ENCODE peak calls at places on chromosome 21, in seven cellular contexts. P is H9, T is mesenchymal stem cell, H is mesendoderm, S is IMR-90, V is H1, J is trophoblast cell. C is an unnamed sample.

GRCh38 chr21:16046625-16047340 is 317.0 kb downstream of the USP25 start:
- DNase-seq in T (peak; percentile 1), P (no peak), S (peak; percentile 47), H (no peak), J (no peak), V (no peak), C (no peak)

GRCh38 chr21:43834146-43834905 is 30.7 kb upstream of the AGPAT3 start:
- DNase-seq in V (no peak), T (no peak), H (no peak), S (no peak), J (no peak), P (no peak), C (no peak)

GRCh38 chr21:24509131-24509530 is 1098.2 kb downstream of the MRPL39 start:
- DNase-seq in S (no peak), P (no peak), H (no peak), T (no peak), V (no peak), J (no peak), C (no peak)

GRCh38 chr21:25742900-25743299 is 8.1 kb downstream of the GABPA start:
- DNase-seq in J (no peak), P (no peak), H (no peak), S (no peak), V (no peak), T (no peak), C (no peak)

GRCh38 chr21:38930838-38931237 is 125.1 kb downstream of the ETS2 start:
- DNase-seq in T (peak; percentile 97), J (peak; percentile 76), P (no peak), H (no peak), V (no peak), S (peak; percentile 74), C (no peak)

GRCh38 chr21:45301521-45302081 is 13.9 kb upstream of the POFUT2 start:
- DNase-seq in H (no peak), J (no peak), T (no peak), P (no peak), S (no peak), V (no peak), C (no peak)

GRCh38 chr21:43340491-43341348 is 86.2 kb downstream of the SIK1 start:
- DNase-seq in T (peak; percentile 91), P (no peak), S (peak; percentile 95), H (peak; percentile 78), J (no peak), V (no peak), C (no peak)

GRCh38 chr21:26739189-26739588 is 106.0 kb downstream of the ADAMTS1 start:
- DNase-seq in J (peak; percentile 38), V (no peak), S (peak; percentile 31), P (no peak), H (peak; percentile 74), T (peak; percentile 57), C (no peak)

GRCh38 chr21:26842976-26843911 is 2.0 kb downstream of the ADAMTS1 start:
- DNase-seq in T (peak; percentile 96), H (peak; percentile 92), J (peak; percentile 79), P (peak; percentile 86), V (no peak), S (peak; percentile 96), C (peak; percentile 68)

GRCh38 chr21:43775795-43776430 is at the start of gene CSTB:
- DNase-seq in V (no peak), S (peak; percentile 38), J (peak; percentile 56), P (peak; percentile 88), T (peak; percentile 71), H (peak; percentile 82), C (no peak)

GRCh38 chr21:26159869-26160268 is 10.7 kb downstream of the APP start:
- DNase-seq in J (no peak), V (no peak), T (no peak), H (no peak), S (peak; percentile 27), P (no peak), C (no peak)

GRCh38 chr21:44984428-44984791 is 44.6 kb downstream of the SLX9 start:
- DNase-seq in J (peak; percentile 22), V (no peak), H (no peak), P (no peak), T (no peak), S (no peak), C (no peak)

GRCh38 chr21:44836666-44837471 is 19.0 kb upstream of the SUMO3 start:
- DNase-seq in P (no peak), T (peak; percentile 67), J (peak; percentile 16), S (no peak), H (peak; percentile 40), V (no peak), C (no peak)

GRCh38 chr21:27248791-27249190 is 281.9 kb upstream of the ADAMTS5 start:
- DNase-seq in H (no peak), T (peak; percentile 54), P (no peak), S (peak; percentile 60), V (no peak), J (no peak), C (no peak)

GRCh38 chr21:31318971-31319370 is 25.1 kb downstream of the TIAM1 start:
- DNase-seq in S (peak; percentile 30), T (no peak), V (no peak), H (no peak), J (no peak), P (no peak), C (no peak)

GRCh38 chr21:27359141-27359540 is 392.3 kb upstream of the ADAMTS5 start:
- DNase-seq in S (peak; percentile 42), H (no peak), P (no peak), T (peak; percentile 60), J (no peak), V (no peak), C (no peak)

GRCh38 chr21:32348604-32349332 is 44.0 kb downstream of the URB1 start:
- DNase-seq in J (no peak), H (no peak), S (no peak), T (no peak), P (peak; percentile 14), V (no peak), C (no peak)

GRCh38 chr21:32411366-32412161 is 942 bp upstream of the EVA1C start:
- DNase-seq in P (peak; percentile 39), J (no peak), T (peak; percentile 15), V (no peak), H (no peak), S (peak; percentile 38), C (no peak)

GRCh38 chr21:32314806-32315205 is 16.2 kb downstream of the MRAP start:
- DNase-seq in P (no peak), V (no peak), T (no peak), S (no peak), J (no peak), H (no peak), C (no peak)

GRCh38 chr21:38807987-38808386 is 2.3 kb downstream of the ETS2 start:
- DNase-seq in V (no peak), H (no peak), P (no peak), J (no peak), S (peak; percentile 51), T (peak; percentile 54), C (no peak)

GRCh38 chr21:45541221-45542039 is 810 bp downstream of the SLC19A1 start:
- DNase-seq in T (peak; percentile 45), V (no peak), H (no peak), J (no peak), P (peak; percentile 37), S (peak; percentile 33), C (no peak)

GRCh38 chr21:34073749-34074282 is 438 bp downstream of the MRPS6 start:
- DNase-seq in H (no peak), P (no peak), S (no peak), V (no peak), J (no peak), T (no peak), C (no peak)

GRCh38 chr21:34073032-34073748 is at the start of the genes MRPS6 and SLC5A3:
- DNase-seq in J (peak; percentile 79), T (peak; percentile 87), H (peak; percentile 94), S (peak; percentile 81), P (peak; percentile 89), V (peak; percentile 67), C (peak; percentile 88)

GRCh38 chr21:34075099-34075425 is 1.7 kb downstream of the MRPS6 start:
- DNase-seq in H (no peak), V (no peak), P (no peak), S (no peak), T (no peak), J (no peak), C (no peak)

GRCh38 chr21:34075760-34076159 is 2.4 kb downstream of the MRPS6 start:
- DNase-seq in V (no peak), T (peak; percentile 31), S (no peak), J (no peak), H (no peak), P (no peak), C (no peak)

DNA sequence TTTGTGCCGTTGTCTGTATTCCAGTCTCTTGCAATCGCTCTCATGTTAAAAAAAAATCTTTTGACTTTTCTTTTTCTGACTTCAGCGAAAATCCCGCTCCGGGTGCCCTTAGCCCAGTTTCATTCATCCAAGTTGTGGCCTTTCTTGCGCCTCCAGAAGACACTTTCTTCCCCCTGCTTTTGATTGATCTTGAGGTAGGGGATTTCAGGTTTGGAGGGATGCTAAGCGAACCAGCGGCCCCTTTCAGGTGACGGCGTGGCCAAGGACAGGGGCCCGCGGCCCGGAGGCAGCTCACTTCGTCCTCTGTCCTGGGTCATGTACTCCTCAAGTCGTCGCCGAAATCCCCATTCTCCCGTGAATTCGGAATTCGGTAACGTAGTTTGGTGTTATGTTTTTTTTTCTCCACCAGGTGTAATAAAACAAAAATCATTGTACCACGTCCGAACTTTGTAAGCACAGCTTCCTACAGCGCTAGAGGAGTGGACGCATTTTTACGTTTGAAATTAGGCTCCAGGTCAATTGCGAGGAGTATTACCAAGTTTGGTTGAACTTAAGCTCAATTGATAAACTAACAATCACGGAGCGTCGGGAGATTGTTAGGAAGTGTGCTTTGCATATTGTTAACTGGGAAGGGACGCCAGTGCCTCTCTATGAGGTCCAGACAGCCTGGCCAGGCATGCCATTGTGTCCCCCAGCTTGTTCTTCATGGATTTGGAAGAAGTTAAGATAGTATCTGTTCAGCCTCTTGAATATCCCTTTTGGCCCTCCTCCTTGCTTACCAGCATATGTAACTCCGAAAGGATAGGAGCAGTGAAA is 1.1 kb downstream of the MRPS6 start:
- DNase-seq in P (no peak), S (no peak), T (peak; percentile 22), V (no peak), H (peak; percentile 85), J (peak; percentile 32), C (no peak)
- H2AK5ac ChIP-seq in P (no peak overlapping the region), S (peak overlapping the region; percentile 10), T (no peak overlapping the region), V (no peak overlapping the region), H (no peak overlapping the region), J (peak overlapping the region; percentile 57), C (no peak overlapping the region)

GRCh38 chr21:42075686-42076471 is 4.8 kb downstream of the UMODL1 start:
- DNase-seq in T (no peak), J (no peak), H (no peak), P (no peak), V (no peak), S (no peak), C (no peak)
- H2AK5ac ChIP-seq in T (no peak overlapping the region), J (no peak overlapping the region), H (peak overlapping the region; percentile 6), P (no peak overlapping the region), V (no peak overlapping the region), S (peak overlapping the region; percentile 13), C (no peak overlapping the region)

DNA sequence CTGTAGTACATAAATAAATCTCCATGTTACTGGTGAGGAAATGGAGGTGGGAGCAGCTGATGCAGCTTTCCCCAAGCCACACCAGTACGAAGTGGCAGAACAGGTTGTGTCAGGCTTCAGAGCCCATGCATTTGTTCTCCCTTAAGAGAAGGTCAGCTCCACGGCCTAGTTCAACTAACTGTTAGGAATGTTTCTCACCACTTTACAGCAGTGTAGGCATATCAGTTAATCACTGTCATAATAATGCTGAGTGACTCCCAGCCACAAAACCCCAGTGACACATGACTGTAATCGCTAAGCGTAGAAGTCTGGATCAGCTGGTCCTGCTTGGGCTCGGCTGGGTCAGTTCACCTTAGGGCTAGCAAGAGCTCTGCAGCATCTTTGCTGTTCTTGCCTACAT is 90.4 kb downstream of the VPS26C start:
- DNase-seq in H (peak; percentile 14), V (no peak), S (no peak), T (no peak), J (peak; percentile 77), P (no peak), C (no peak)
- H2AK5ac ChIP-seq in H (no peak overlapping the region), V (no peak overlapping the region), S (no peak overlapping the region), T (no peak overlapping the region), J (no peak overlapping the region), P (no peak overlapping the region), C (no peak overlapping the region)

GRCh38 chr21:29175408-29176147 is 45.1 kb downstream of the MAP3K7CL start:
- DNase-seq in S (peak; percentile 75), P (no peak), T (peak; percentile 77), J (no peak), H (no peak), V (no peak), C (no peak)
- H2AK5ac ChIP-seq in S (peak overlapping the region; percentile 63), P (no peak overlapping the region), T (no peak overlapping the region), J (no peak overlapping the region), H (no peak overlapping the region), V (no peak overlapping the region), C (no peak overlapping the region)